ENCODE peak calls at places on chromosomes 2 and 18, in seven cellular contexts. A, W, M, C, B, H and G are unnamed samples.

GRCh38 chr2:83067947-83068346 is 1391.1 kb downstream of the SUCLG1 start:
- DNase-seq in B (no peak), W (no peak), M (no peak), A (no peak), H (no peak), C (no peak), G (no peak)

GRCh38 chr2:219772103-219772502 is 144.7 kb downstream of the SLC4A3 start:
- DNase-seq in W (no peak), H (no peak), B (no peak), A (no peak), C (no peak), M (no peak), G (no peak)

GRCh38 chr2:232211743-232212686 is 166.5 kb upstream of the ALPP start:
- DNase-seq in B (no peak), H (no peak), M (peak), W (no peak), C (no peak), A (peak), G (no peak)

GRCh38 chr2:46645681-46646162 is 166.4 kb downstream of the TMEM247 start:
- DNase-seq in B (no peak), A (no peak), C (no peak), W (no peak), M (peak), H (no peak), G (no peak)

GRCh38 chr2:69946351-69947077 is 14.9 kb downstream of the ASPRV1 start:
- DNase-seq in H (peak), W (no peak), M (peak), A (peak), C (peak), B (peak), G (no peak)

GRCh38 chr2:12718662-12719399 is 2.1 kb downstream of the TRIB2 start:
- DNase-seq in C (peak), B (no peak), H (no peak), A (peak), W (no peak), M (peak), G (no peak)

GRCh38 chr2:215657844-215658243 is 222.0 kb upstream of the FN1 start:
- DNase-seq in B (no peak), M (no peak), C (peak), A (no peak), W (no peak), H (no peak), G (no peak)

GRCh38 chr18:68041327-68041726 is 524.8 kb upstream of the DSEL start:
- DNase-seq in A (no peak), M (peak), W (no peak), H (no peak), C (no peak), B (no peak), G (no peak)

GRCh38 chr2:112629224-112629623 is 16.5 kb upstream of the SLC20A1 start:
- DNase-seq in H (no peak), C (no peak), A (no peak), B (no peak), M (no peak), W (no peak), G (no peak)

GRCh38 chr2:239326831-239327535 is 73.8 kb downstream of the HDAC4 start:
- DNase-seq in H (peak), B (peak), W (no peak), C (no peak), M (no peak), A (no peak), G (no peak)

GRCh38 chr18:78766651-78767533 is 212.7 kb upstream of the SALL3 start:
- DNase-seq in B (no peak), M (no peak), A (no peak), W (no peak), C (no peak), H (no peak), G (no peak)

GRCh38 chr2:43824951-43825493 is 13.6 kb downstream of the ABCG5 start:
- DNase-seq in B (no peak), W (no peak), A (no peak), C (no peak), H (no peak), M (no peak), G (no peak)

GRCh38 chr2:131055169-131056065 is 37.8 kb downstream of the FAM168B start:
- DNase-seq in M (no peak), C (no peak), A (no peak), H (no peak), W (peak), B (no peak), G (no peak)

GRCh38 chr2:160278101-160278888 is 78.2 kb upstream of the ITGB6 start:
- DNase-seq in A (no peak), B (no peak), M (no peak), C (peak), H (no peak), W (no peak), G (no peak)

GRCh38 chr18:51513525-51513924 is 316.0 kb upstream of the MEX3C start:
- DNase-seq in H (no peak), C (no peak), A (no peak), W (no peak), M (no peak), B (no peak), G (no peak)

GRCh38 chr18:40415224-40415791 is 1539.7 kb upstream of the PIK3C3 start:
- DNase-seq in C (no peak), H (no peak), W (no peak), M (no peak), B (no peak), A (no peak), G (no peak)

GRCh38 chr2:136874258-136874657 is 108.9 kb downstream of the THSD7B start:
- DNase-seq in A (peak), H (no peak), W (no peak), M (peak), B (no peak), C (peak), G (no peak)

GRCh38 chr2:168699834-168700417 is 102.5 kb upstream of the NOSTRIN start:
- DNase-seq in B (no peak), W (peak), H (no peak), C (no peak), A (no peak), M (no peak), G (peak)

GRCh38 chr2:31347319-31347718 is 67.2 kb downstream of the XDH start:
- DNase-seq in A (no peak), B (no peak), W (no peak), C (no peak), M (no peak), H (no peak), G (no peak)

GRCh38 chr2:223269386-223269785 is 217.4 kb downstream of the KCNE4 start:
- DNase-seq in W (no peak), H (no peak), M (no peak), A (no peak), B (no peak), C (no peak), G (no peak)

GRCh38 chr2:1440581-1440980 is 27.3 kb downstream of the TPO start:
- DNase-seq in M (no peak), H (no peak), B (no peak), W (no peak), C (no peak), A (no peak), G (no peak)

GRCh38 chr2:234931369-234931768 is 20.4 kb upstream of the SH3BP4 start:
- DNase-seq in M (no peak), C (no peak), A (no peak), B (no peak), H (no peak), W (no peak), G (no peak)

GRCh38 chr18:73758446-73758845 is 389.2 kb downstream of the FBXO15 start:
- DNase-seq in C (no peak), H (no peak), W (no peak), A (no peak), M (no peak), B (no peak), G (no peak)

GRCh38 chr18:63141777-63142176 is 177.8 kb downstream of the BCL2 start:
- DNase-seq in A (peak), C (no peak), M (no peak), H (no peak), W (no peak), B (no peak), G (no peak)

GRCh38 chr2:190693533-190694226 is 44.8 kb downstream of the NAB1 start:
- DNase-seq in W (no peak), C (no peak), B (no peak), A (no peak), H (no peak), M (no peak), G (no peak)

GRCh38 chr2:61995515-61995914 is 90.0 kb downstream of the COMMD1 start:
- DNase-seq in M (peak), W (no peak), H (no peak), A (peak), C (no peak), B (no peak), G (no peak)

GRCh38 chr18:74506405-74507119 is 10.4 kb downstream of the CNDP2 start:
- DNase-seq in W (no peak), B (no peak), M (no peak), C (no peak), H (no peak), A (no peak), G (no peak)

GRCh38 chr2:27381577-27382181 is 1.1 kb upstream of the ZNF513 start:
- DNase-seq in C (no peak), W (no peak), M (no peak), B (no peak), A (no peak), H (no peak), G (no peak)

GRCh38 chr2:186129767-186130581 is 356.1 kb upstream of the ZC3H15 start:
- DNase-seq in A (no peak), C (peak), H (no peak), B (no peak), W (no peak), M (no peak), G (no peak)

GRCh38 chr2:2291500-2292260 is 39.4 kb downstream of the MYT1L start:
- DNase-seq in B (no peak), W (peak), C (no peak), A (no peak), M (no peak), H (no peak), G (no peak)

GRCh38 chr2:132761437-132761836 is 91.4 kb upstream of the LYPD1 start:
- DNase-seq in B (no peak), H (no peak), C (no peak), A (no peak), M (no peak), W (no peak), G (no peak)

GRCh38 chr2:101346909-101347308 is 38.4 kb upstream of the RNF149 start:
- DNase-seq in M (no peak), H (no peak), W (no peak), A (no peak), C (no peak), B (no peak), G (no peak)

GRCh38 chr2:105521176-105521575 is 122.3 kb upstream of the FHL2 start:
- DNase-seq in A (no peak), M (peak), B (no peak), W (no peak), H (no peak), C (peak), G (no peak)

GRCh38 chr2:221914334-221914733 is 342.2 kb upstream of the EPHA4 start:
- DNase-seq in A (no peak), M (no peak), H (no peak), W (no peak), B (no peak), C (no peak), G (no peak)

GRCh38 chr2:240561325-240561971 is 1.3 kb downstream of the DUSP28 start:
- DNase-seq in W (no peak), A (peak), H (no peak), C (peak), B (no peak), M (peak), G (no peak)

GRCh38 chr2:110655701-110656100 is 22.2 kb downstream of the BUB1 start:
- DNase-seq in W (no peak), A (no peak), H (no peak), C (no peak), M (no peak), B (no peak), G (no peak)